ENCODE peak calls at places on chromosomes 4 and X, in eight cellular contexts. Z is psoas muscle, J is right lobe of liver, H is hepatocyte, R is transverse colon, E is Karpas-422, Q is IMR-90, X is cardiac muscle cell. C is an unnamed sample.

GRCh38 chr4:86870442-86871069 is 21.4 kb upstream of the SLC10A6 start:
- DNase-seq in H (no peak), X (no peak), J (no peak), Z (no peak), E (no peak), Q (no peak), R (no peak), C (no peak)

GRCh38 chr4:70839537-70840093 is at the start of gene GRSF1:
- DNase-seq in E (peak; percentile 98), R (peak; percentile 96), J (peak; percentile 97), H (peak; percentile 96), Q (peak; percentile 91), X (peak; percentile 95), Z (peak; percentile 95), C (peak; percentile 74)

GRCh38 chrX:15158736-15159406 is 111.0 kb downstream of the ASB9 start:
- DNase-seq in R (no peak), E (no peak), H (no peak), Q (no peak), Z (no peak), J (no peak), X (no peak), C (no peak)

GRCh38 chrX:119784747-119785446 is 6.5 kb downstream of the RPL39 start:
- DNase-seq in X (no peak), Z (no peak), H (no peak), J (no peak), R (peak; percentile 49), E (peak; percentile 79), Q (peak; percentile 23), C (no peak)

GRCh38 chr4:84644087-84644486 is 61.2 kb downstream of the CDS1 start:
- DNase-seq in X (no peak), H (no peak), R (no peak), J (no peak), E (no peak), Z (no peak), Q (no peak), C (no peak)

GRCh38 chrX:20383487-20383886 is 116.8 kb upstream of the RPS6KA3 start:
- DNase-seq in Q (no peak), Z (no peak), H (no peak), E (no peak), J (no peak), X (peak; percentile 40), R (no peak), C (no peak)

GRCh38 chrX:74085642-74086236 is 218.2 kb upstream of the ZCCHC13 start:
- DNase-seq in Z (no peak), R (no peak), H (no peak), Q (no peak), J (no peak), E (no peak), X (no peak), C (no peak)

GRCh38 chr4:20255823-20256222 is 4.1 kb downstream of the SLIT2 start:
- DNase-seq in E (no peak), Z (no peak), J (no peak), R (no peak), Q (no peak), X (no peak), H (no peak), C (no peak)

GRCh38 chrX:132119283-132119682 is 8.5 kb downstream of the FRMD7 start:
- DNase-seq in Q (no peak), R (no peak), X (no peak), J (no peak), E (no peak), H (no peak), Z (no peak), C (no peak)

GRCh38 chr4:165325732-165326512 is 1.5 kb upstream of the MSMO1 start:
- DNase-seq in E (no peak), R (no peak), J (no peak), H (peak; percentile 68), X (no peak), Z (no peak), Q (peak; percentile 93), C (no peak)

GRCh38 chr4:171130126-171130801 is 682.9 kb upstream of the GALNTL6 start:
- DNase-seq in Z (no peak), Q (no peak), R (no peak), E (no peak), X (no peak), H (peak; percentile 19), J (no peak), C (no peak)

GRCh38 chrX:100647095-100647494 is 3.1 kb downstream of the SRPX2 start:
- DNase-seq in R (no peak), E (peak; percentile 43), X (no peak), H (peak; percentile 18), Q (no peak), Z (no peak), J (no peak), C (no peak)

GRCh38 chr4:124431663-124432192 is 280.8 kb downstream of the ANKRD50 start:
- DNase-seq in R (no peak), Z (no peak), Q (peak; percentile 75), J (no peak), H (no peak), E (no peak), X (no peak), C (no peak)

GRCh38 chrX:153820601-153821000 is 9.7 kb downstream of the PDZD4 start:
- DNase-seq in E (no peak), R (no peak), Z (no peak), X (no peak), Q (no peak), J (no peak), H (no peak), C (no peak)

GRCh38 chr4:10691651-10692050 is 7.1 kb upstream of the CLNK start:
- DNase-seq in R (no peak), X (no peak), Z (no peak), J (no peak), Q (no peak), H (no peak), E (no peak), C (no peak)

GRCh38 chr4:55830048-55830447 is 10.5 kb downstream of the EXOC1L start:
- DNase-seq in R (no peak), X (no peak), E (no peak), J (no peak), H (no peak), Q (no peak), Z (no peak), C (no peak)

GRCh38 chr4:146342600-146343192 is 128.4 kb downstream of the REELD1 start:
- DNase-seq in X (peak; percentile 46), Q (peak; percentile 47), H (peak; percentile 48), J (no peak), Z (no peak), E (peak; percentile 88), R (no peak), C (no peak)

GRCh38 chr4:139769355-139769754 is 103.7 kb downstream of the MGST2 start:
- DNase-seq in E (no peak), J (no peak), Z (no peak), R (no peak), Q (no peak), H (no peak), X (no peak), C (no peak)
- H3K4me1 ChIP-seq in E (peaks cover 44% of the 10 kb centered on the region), J (no peaks in the 10 kb centered on the region), Z (peaks cover 43% of the 10 kb centered on the region), R (peaks cover 4% of the 10 kb centered on the region), Q (no peaks in the 10 kb centered on the region), H (no peaks in the 10 kb centered on the region), X (peaks cover 16% of the 10 kb centered on the region), C (no peaks in the 10 kb centered on the region)

GRCh38 chr4:13994016-13994415 is 366.5 kb upstream of the BOD1L1 start:
- DNase-seq in X (no peak), Q (no peak), Z (no peak), J (no peak), H (no peak), E (no peak), R (no peak), C (no peak)

GRCh38 chr4:13989496-13989895 is 362.0 kb upstream of the BOD1L1 start:
- DNase-seq in Q (no peak), E (no peak), H (no peak), R (no peak), Z (no peak), X (no peak), J (no peak), C (no peak)

GRCh38 chr4:13992041-13992440 is 364.5 kb upstream of the BOD1L1 start:
- DNase-seq in X (no peak), H (no peak), E (no peak), Z (no peak), J (no peak), R (no peak), Q (no peak), C (no peak)

GRCh38 chr4:13990596-13991589 is 363.4 kb upstream of the BOD1L1 start:
- DNase-seq in Z (no peak), X (peak; percentile 46), Q (peak; percentile 25), R (no peak), E (no peak), H (peak; percentile 77), J (peak; percentile 58), C (no peak)

DNA sequence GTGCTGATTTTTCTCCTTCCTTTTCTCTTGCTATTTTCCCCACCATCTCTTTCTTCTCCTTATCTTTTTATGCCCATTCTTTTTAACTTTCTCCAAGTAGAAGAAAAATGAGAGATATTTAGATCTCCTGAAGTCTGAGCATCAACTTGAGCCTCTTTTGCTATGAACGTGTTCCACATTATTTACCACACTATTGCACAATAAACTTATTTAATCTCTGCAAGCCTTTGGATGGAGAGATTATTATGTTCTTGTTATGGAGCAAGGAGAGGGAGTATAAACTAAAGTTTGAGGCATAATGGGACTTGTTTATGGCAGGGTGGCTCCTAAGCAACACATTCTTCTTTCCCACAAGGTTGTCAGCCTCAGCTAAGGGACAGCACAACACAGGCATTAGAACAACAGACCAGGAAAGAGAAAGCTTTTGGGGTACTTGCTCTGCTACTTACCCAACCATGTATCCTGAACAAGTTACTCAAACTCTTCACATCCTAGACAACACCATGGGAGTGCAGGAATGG is 365.5 kb upstream of the BOD1L1 start:
- DNase-seq in Z (no peak), H (no peak), X (no peak), R (no peak), J (no peak), Q (no peak), E (no peak), C (no peak)
- H3K4me1 ChIP-seq in Z (no peaks in the 10 kb centered on the region), H (peaks cover 29% of the 10 kb centered on the region), X (peaks cover 15% of the 10 kb centered on the region), R (peaks cover 4% of the 10 kb centered on the region), J (peaks cover 20% of the 10 kb centered on the region), Q (peaks cover 15% of the 10 kb centered on the region), E (no peaks in the 10 kb centered on the region), C (no peaks in the 10 kb centered on the region)

DNA sequence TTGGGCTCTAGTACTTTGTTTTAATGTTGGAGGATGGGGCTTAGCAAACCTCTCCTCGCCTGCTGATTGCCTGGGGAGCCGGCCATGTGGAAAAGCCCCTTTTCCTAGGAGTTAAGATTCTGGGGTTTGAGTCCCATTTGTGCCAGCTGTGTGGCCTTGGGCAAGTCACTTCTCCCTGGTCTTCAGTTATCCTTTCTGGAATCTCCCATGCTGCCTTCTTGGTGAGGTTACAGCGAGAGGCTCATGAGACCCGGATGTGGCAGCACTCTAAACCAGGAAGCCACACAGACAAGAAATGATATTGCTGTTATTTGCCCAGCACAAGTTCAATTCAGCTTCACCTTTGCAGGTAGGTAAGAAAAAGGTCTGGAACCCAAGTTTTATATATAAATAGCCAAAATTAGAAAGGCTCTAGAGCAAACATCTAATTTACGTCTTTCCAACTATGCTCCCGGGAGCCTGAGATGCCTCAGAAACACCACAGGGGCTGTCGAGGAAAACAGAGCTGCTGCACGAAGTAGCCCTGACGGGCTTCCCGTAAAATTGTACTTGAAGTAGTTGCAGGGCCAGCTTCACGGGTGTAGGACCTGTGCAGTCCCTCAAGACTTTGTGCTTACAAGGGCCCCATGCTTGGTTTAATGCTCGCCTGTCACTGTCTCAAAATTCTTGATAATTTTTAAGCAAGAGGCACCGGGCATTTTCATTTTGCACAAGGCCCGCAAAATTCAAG is 8.3 kb upstream of the SASH3 start:
- DNase-seq in H (no peak), Z (no peak), Q (no peak), X (no peak), E (no peak), J (no peak), R (no peak), C (no peak)
- H3K4me1 ChIP-seq in H (peaks cover 3% of the 10 kb centered on the region), Z (no peaks in the 10 kb centered on the region), Q (no peaks in the 10 kb centered on the region), X (no peaks in the 10 kb centered on the region), E (peaks cover 45% of the 10 kb centered on the region), J (no peaks in the 10 kb centered on the region), R (no peaks in the 10 kb centered on the region), C (peaks cover 4% of the 10 kb centered on the region)

GRCh38 chr4:24970635-24971034 is 57.8 kb upstream of the CCDC149 start:
- DNase-seq in R (no peak), H (no peak), Z (no peak), E (peak; percentile 62), Q (no peak), J (no peak), X (no peak), C (no peak)
- H3K4me1 ChIP-seq in R (no peaks in the 10 kb centered on the region), H (peaks cover 4% of the 10 kb centered on the region), Z (no peaks in the 10 kb centered on the region), E (peaks cover 6% of the 10 kb centered on the region), Q (no peaks in the 10 kb centered on the region), J (no peaks in the 10 kb centered on the region), X (no peaks in the 10 kb centered on the region), C (peaks cover 4% of the 10 kb centered on the region)

C was measured in NT2/D1.